ENCODE peak calls at places on chromosomes 6 and 20, in five cellular contexts. V is uterus; J is RCC 7860; Q is activated naive CD4-positive, alpha-beta T cell; T is nephron progenitor cell. G is an unnamed sample.
A peak's percentile ranks its signal among the peaks of the same experiment; 100 is the strongest.

GRCh38 chr6:48928937-48929336 is 534.1 kb downstream of the MMUT start:
- DNase-seq in J (no peak), Q (no peak), V (no peak), T (no peak), G (no peak)

GRCh38 chr6:167856999-167857660 is 30.4 kb downstream of the AFDN start:
- DNase-seq in T (no peak), V (no peak), Q (no peak), J (peak; percentile 75), G (no peak)

GRCh38 chr20:42705550-42705949 is 484.2 kb downstream of the PTPRT start:
- DNase-seq in T (no peak), J (no peak), Q (no peak), V (no peak), G (no peak)

GRCh38 chr20:24235224-24235735 is 234.1 kb upstream of the SYNDIG1 start:
- DNase-seq in V (peak; percentile 63), T (no peak), J (no peak), Q (no peak), G (no peak)

GRCh38 chr6:79713701-79714322 is 82.7 kb downstream of the SH3BGRL2 start:
- DNase-seq in Q (peak; percentile 11), V (peak; percentile 28), T (peak; percentile 65), J (peak; percentile 29), G (peak; percentile 73)

GRCh38 chr6:21508753-21509152 is 84.8 kb upstream of the SOX4 start:
- DNase-seq in V (no peak), J (no peak), T (no peak), Q (no peak), G (no peak)

GRCh38 chr6:116369540-116370327 is 1.0 kb upstream of the DSE start:
- DNase-seq in T (peak; percentile 3), Q (no peak), V (no peak), J (no peak), G (no peak)

GRCh38 chr6:44576132-44576601 is 188.7 kb downstream of the CDC5L start:
- DNase-seq in J (no peak), V (no peak), T (no peak), Q (no peak), G (no peak)

GRCh38 chr20:33914871-33915270 is 78.8 kb upstream of the RALY start:
- DNase-seq in Q (peak; percentile 5), V (no peak), J (no peak), T (no peak), G (no peak)

GRCh38 chr20:62141397-62142251 is 1.6 kb downstream of the PSMA7 start:
- DNase-seq in V (no peak), Q (no peak), T (no peak), J (no peak), G (no peak)

GRCh38 chr6:31972709-31973350 is 892 bp upstream of the DXO start:
- DNase-seq in T (no peak), J (no peak), V (no peak), Q (no peak), G (no peak)

GRCh38 chr6:20302168-20302567 is 89.9 kb upstream of the MBOAT1 start:
- DNase-seq in T (no peak), J (no peak), Q (no peak), V (no peak), G (no peak)

GRCh38 chr20:23235173-23236027 is 115.2 kb upstream of the NXT1 start:
- DNase-seq in V (no peak), J (peak; percentile 13), T (peak; percentile 71), Q (no peak), G (no peak)

GRCh38 chr6:139515511-139515910 is 141.1 kb upstream of the CITED2 start:
- DNase-seq in V (no peak), J (peak; percentile 34), Q (no peak), T (no peak), G (no peak)

G was measured in tibial nerve.